ENCODE peak calls at places on chromosomes 3 and 15, in five cellular contexts. R is heart left ventricle, A is HepG2, E is A549, I is IMR-90. C is an unnamed sample.

GRCh38 chr3:112007641-112008040 is 8.9 kb downstream of the TAGLN3 start:
- DNase-seq in A (no peak), R (peak), E (no peak), I (peak), C (peak)

GRCh38 chr3:167863811-167864558 is 128.5 kb downstream of the SERPINI1 start:
- DNase-seq in E (no peak), I (no peak), R (no peak), A (no peak), C (no peak)

GRCh38 chr15:70547846-70548487 is 215.4 kb downstream of the UACA start:
- DNase-seq in E (no peak), A (no peak), R (no peak), I (no peak), C (no peak)

GRCh38 chr3:28467414-28467813 is 118.8 kb upstream of the AZI2 start:
- DNase-seq in E (no peak), R (no peak), I (no peak), A (no peak), C (no peak)

GRCh38 chr15:67587754-67588153 is 45.3 kb downstream of the MAP2K5 start:
- DNase-seq in R (no peak), A (no peak), E (no peak), I (no peak), C (no peak)

GRCh38 chr3:49906004-49906860 is 2.6 kb upstream of the MST1R start:
- DNase-seq in A (peak), I (peak), R (peak), E (peak), C (no peak)

GRCh38 chr15:77746254-77747174 is 113.8 kb upstream of the LINGO1 start:
- DNase-seq in I (no peak), R (no peak), A (no peak), E (no peak), C (no peak)

GRCh38 chr3:12831582-12831866 is 9.8 kb downstream of the RPL32 start:
- DNase-seq in R (no peak), A (no peak), E (no peak), I (no peak), C (no peak)

GRCh38 chr3:42067324-42067723 is 23.8 kb upstream of the TRAK1 start:
- DNase-seq in E (no peak), R (no peak), A (no peak), I (peak), C (no peak)

GRCh38 chr3:72830452-72831217 is 17.6 kb downstream of the SHQ1 start:
- DNase-seq in E (no peak), A (no peak), I (peak), R (no peak), C (no peak)

GRCh38 chr3:100103558-100104441 is 10.5 kb downstream of the FILIP1L start:
- DNase-seq in I (peak), R (no peak), A (peak), E (no peak), C (no peak)

GRCh38 chr15:88605507-88606436 is 15.4 kb upstream of the AEN start:
- DNase-seq in I (peak), R (peak), A (no peak), E (no peak), C (no peak)

GRCh38 chr3:155791190-155791589 is 14.9 kb downstream of the C3orf33 start:
- DNase-seq in R (no peak), A (no peak), I (peak), E (peak), C (no peak)

DNA sequence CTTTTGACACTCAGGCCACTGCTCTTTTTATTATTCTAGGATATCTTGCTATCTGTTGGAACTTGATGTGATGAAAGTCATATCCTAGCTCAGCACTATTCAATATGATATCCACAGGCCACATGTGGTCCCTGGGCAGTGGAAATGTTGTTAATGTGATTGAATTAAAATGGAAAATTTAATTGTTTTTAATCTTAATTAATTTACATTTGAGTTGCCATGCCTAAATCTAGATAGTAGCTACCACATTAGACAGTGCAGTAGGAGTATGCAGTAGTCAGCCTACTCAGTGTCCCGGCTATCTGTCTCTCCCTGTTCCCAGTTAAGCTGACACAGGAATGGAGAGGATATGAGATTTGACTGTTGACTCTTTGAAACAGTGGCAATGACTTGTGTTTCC is 460.2 kb downstream of the GBE1 start:
- DNase-seq in E (no peak), I (no peak), A (no peak), R (no peak), C (no peak)
- H3K4me3 ChIP-seq in E (no peak), I (no peak), A (no peak), R (no peak), C (no peak)

GRCh38 chr3:36063992-36064391 is 316.3 kb upstream of the STAC start:
- DNase-seq in R (no peak), A (no peak), I (no peak), E (no peak), C (no peak)

GRCh38 chr3:36060950-36061349 is 319.4 kb upstream of the STAC start:
- DNase-seq in R (no peak), E (peak), I (no peak), A (no peak), C (no peak)

DNA sequence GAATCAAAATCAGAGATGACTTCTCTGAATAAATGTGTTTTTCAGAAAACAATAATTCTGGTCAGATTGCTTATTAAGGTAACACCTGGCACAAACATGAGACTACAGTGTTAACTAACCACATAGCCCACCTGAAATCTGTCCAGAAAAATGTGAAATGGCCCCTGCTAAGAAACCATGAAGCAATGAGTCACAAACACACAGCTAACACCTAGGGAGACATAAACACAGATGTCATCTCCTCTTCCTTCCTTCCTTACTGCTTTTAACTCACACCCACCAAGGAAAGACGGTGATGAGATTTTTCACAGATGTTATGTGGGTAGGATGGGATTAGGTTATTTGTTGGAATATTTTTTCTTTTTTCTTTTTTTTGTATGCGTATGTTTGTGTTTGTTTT is 315.0 kb upstream of the STAC start:
- DNase-seq in R (no peak), E (no peak), I (no peak), A (no peak), C (no peak)
- TF ChIP-seq POLR2A in R (no peak), E (no peak), I (no peak), A (no peak), C (no peak)

GRCh38 chr3:88078930-88079329 is 19.9 kb downstream of the ZNF654 start:
- DNase-seq in E (no peak), R (no peak), I (no peak), A (no peak), C (no peak)

GRCh38 chr3:88084006-88084597 is 25.0 kb downstream of the ZNF654 start:
- DNase-seq in E (no peak), A (no peak), R (no peak), I (no peak), C (no peak)

DNA sequence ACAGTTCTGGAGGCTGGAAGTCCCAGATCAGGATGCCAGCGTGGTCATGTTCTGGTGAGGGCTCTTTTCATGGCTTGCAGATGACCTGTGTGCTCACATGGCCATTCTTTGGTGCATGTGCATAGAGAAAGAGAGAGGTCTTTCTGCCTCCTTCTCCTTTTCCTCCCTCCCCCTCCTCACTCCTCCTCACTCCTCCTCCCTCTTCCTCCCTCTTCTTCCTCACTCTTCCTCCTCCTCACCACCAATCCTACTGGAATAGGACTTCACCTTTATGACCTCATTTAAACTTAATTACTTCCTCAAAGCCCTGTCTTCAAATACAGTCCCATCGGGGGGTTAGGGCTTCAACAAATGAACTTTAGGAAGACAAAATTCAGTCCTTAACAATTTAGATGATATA is 23.8 kb downstream of the ZNF654 start:
- DNase-seq in E (no peak), R (no peak), A (no peak), I (no peak), C (no peak)
- TF ChIP-seq CTCF in E (no peak), R (no peak), A (no peak), I (no peak), C (no peak)

GRCh38 chr3:23611737-23612295 is 193.9 kb upstream of the UBE2E1 start:
- DNase-seq in E (no peak), R (peak), A (no peak), I (peak), C (peak)
- H3K4me3 ChIP-seq in E (no peak), R (no peak), A (no peak), I (no peak), C (no peak)